ENCODE peak calls at places on chromosomes 2 and 18, in nine cellular contexts. One of them, this sample, is unnamed.

GRCh38 chr2:75403991-75404428 is 156.7 kb downstream of the EVA1A start:
- DNase-seq in MM.1S: peak
- DNase-seq in GM23248: peak
- DNase-seq in GM23338: peak
- DNase-seq in SK-N-SH: peak
- DNase-seq in hepatocyte: peak
- DNase-seq in PC-3: peak
- DNase-seq in OCI-LY7: peak
- DNase-seq in HCT116: peak
- DNase-seq in this sample: peak

GRCh38 chr2:241545113-241545512 is 13.4 kb upstream of the BOK start:
- DNase-seq in MM.1S: no peak
- DNase-seq in GM23248: peak
- DNase-seq in GM23338: no peak
- DNase-seq in SK-N-SH: no peak
- DNase-seq in hepatocyte: no peak
- DNase-seq in PC-3: no peak
- DNase-seq in OCI-LY7: no peak
- DNase-seq in HCT116: no peak
- DNase-seq in this sample: no peak

GRCh38 chr18:42363446-42363845 is 408.4 kb downstream of the PIK3C3 start:
- DNase-seq in MM.1S: no peak
- DNase-seq in GM23248: no peak
- DNase-seq in GM23338: no peak
- DNase-seq in SK-N-SH: no peak
- DNase-seq in hepatocyte: no peak
- DNase-seq in PC-3: no peak
- DNase-seq in OCI-LY7: no peak
- DNase-seq in HCT116: no peak
- DNase-seq in this sample: no peak

GRCh38 chr2:235553696-235554100 is 59.9 kb downstream of the AGAP1 start:
- DNase-seq in MM.1S: no peak
- DNase-seq in GM23248: no peak
- DNase-seq in GM23338: no peak
- DNase-seq in SK-N-SH: no peak
- DNase-seq in hepatocyte: no peak
- DNase-seq in PC-3: no peak
- DNase-seq in OCI-LY7: no peak
- DNase-seq in HCT116: no peak
- DNase-seq in this sample: no peak

GRCh38 chr2:158619496-158619895 is 162.7 kb downstream of the PKP4 start:
- DNase-seq in MM.1S: peak
- DNase-seq in GM23248: peak
- DNase-seq in GM23338: peak
- DNase-seq in SK-N-SH: no peak
- DNase-seq in hepatocyte: peak
- DNase-seq in PC-3: peak
- DNase-seq in OCI-LY7: no peak
- DNase-seq in HCT116: no peak
- DNase-seq in this sample: peak

GRCh38 chr2:187644991-187645390 is 90.8 kb upstream of the TFPI start:
- DNase-seq in MM.1S: no peak
- DNase-seq in GM23248: peak
- DNase-seq in GM23338: no peak
- DNase-seq in SK-N-SH: no peak
- DNase-seq in hepatocyte: no peak
- DNase-seq in PC-3: no peak
- DNase-seq in OCI-LY7: no peak
- DNase-seq in HCT116: no peak
- DNase-seq in this sample: no peak

GRCh38 chr2:174444761-174445160 is 42.1 kb downstream of the GPR155 start:
- DNase-seq in MM.1S: no peak
- DNase-seq in GM23248: no peak
- DNase-seq in GM23338: no peak
- DNase-seq in SK-N-SH: no peak
- DNase-seq in hepatocyte: no peak
- DNase-seq in PC-3: no peak
- DNase-seq in OCI-LY7: no peak
- DNase-seq in HCT116: no peak
- DNase-seq in this sample: peak

GRCh38 chr18:9022397-9023170 is 79.9 kb upstream of the NDUFV2 start:
- DNase-seq in MM.1S: no peak
- DNase-seq in GM23248: peak
- DNase-seq in GM23338: no peak
- DNase-seq in SK-N-SH: no peak
- DNase-seq in hepatocyte: no peak
- DNase-seq in PC-3: peak
- DNase-seq in OCI-LY7: no peak
- DNase-seq in HCT116: no peak
- DNase-seq in this sample: no peak

GRCh38 chr2:241774419-241775222 is 2.0 kb upstream of the GAL3ST2 start:
- DNase-seq in MM.1S: no peak
- DNase-seq in GM23248: peak
- DNase-seq in GM23338: no peak
- DNase-seq in SK-N-SH: peak
- DNase-seq in hepatocyte: no peak
- DNase-seq in PC-3: peak
- DNase-seq in OCI-LY7: no peak
- DNase-seq in HCT116: peak
- DNase-seq in this sample: no peak

GRCh38 chr2:109352066-109352897 is 223.3 kb downstream of the SH3RF3 start:
- DNase-seq in MM.1S: no peak
- DNase-seq in GM23248: no peak
- DNase-seq in GM23338: no peak
- DNase-seq in SK-N-SH: no peak
- DNase-seq in hepatocyte: no peak
- DNase-seq in PC-3: no peak
- DNase-seq in OCI-LY7: no peak
- DNase-seq in HCT116: no peak
- DNase-seq in this sample: no peak

GRCh38 chr2:109349555-109350430 is 220.8 kb downstream of the SH3RF3 start:
- DNase-seq in MM.1S: no peak
- DNase-seq in GM23248: no peak
- DNase-seq in GM23338: peak
- DNase-seq in SK-N-SH: no peak
- DNase-seq in hepatocyte: no peak
- DNase-seq in PC-3: no peak
- DNase-seq in OCI-LY7: no peak
- DNase-seq in HCT116: no peak
- DNase-seq in this sample: no peak

GRCh38 chr2:109352898-109353689 is 224.1 kb downstream of the SH3RF3 start:
- DNase-seq in MM.1S: no peak
- DNase-seq in GM23248: no peak
- DNase-seq in GM23338: no peak
- DNase-seq in SK-N-SH: no peak
- DNase-seq in hepatocyte: no peak
- DNase-seq in PC-3: no peak
- DNase-seq in OCI-LY7: no peak
- DNase-seq in HCT116: no peak
- DNase-seq in this sample: no peak

GRCh38 chr2:109350526-109350925 is 221.5 kb downstream of the SH3RF3 start:
- DNase-seq in MM.1S: no peak
- DNase-seq in GM23248: peak
- DNase-seq in GM23338: no peak
- DNase-seq in SK-N-SH: no peak
- DNase-seq in hepatocyte: no peak
- DNase-seq in PC-3: peak
- DNase-seq in OCI-LY7: no peak
- DNase-seq in HCT116: no peak
- DNase-seq in this sample: no peak

GRCh38 chr2:109351164-109351756 is 222.3 kb downstream of the SH3RF3 start:
- DNase-seq in MM.1S: peak
- DNase-seq in GM23248: peak
- DNase-seq in GM23338: no peak
- DNase-seq in SK-N-SH: no peak
- DNase-seq in hepatocyte: no peak
- DNase-seq in PC-3: peak
- DNase-seq in OCI-LY7: no peak
- DNase-seq in HCT116: no peak
- DNase-seq in this sample: no peak
- TF ChIP-seq EZH2phosphoT487 in MM.1S: no peak
- TF ChIP-seq EZH2phosphoT487 in GM23248: no peak
- TF ChIP-seq EZH2phosphoT487 in GM23338: no peak
- TF ChIP-seq EZH2phosphoT487 in SK-N-SH: no peak
- TF ChIP-seq EZH2phosphoT487 in hepatocyte: no peak
- TF ChIP-seq EZH2phosphoT487 in PC-3: no peak
- TF ChIP-seq EZH2phosphoT487 in OCI-LY7: no peak
- TF ChIP-seq EZH2phosphoT487 in HCT116: no peak
- TF ChIP-seq EZH2phosphoT487 in this sample: no peak

GRCh38 chr2:45415534-45416123 is 195.4 kb downstream of the SRBD1 start:
- DNase-seq in MM.1S: no peak
- DNase-seq in GM23248: no peak
- DNase-seq in GM23338: no peak
- DNase-seq in SK-N-SH: no peak
- DNase-seq in hepatocyte: no peak
- DNase-seq in PC-3: no peak
- DNase-seq in OCI-LY7: no peak
- DNase-seq in HCT116: no peak
- DNase-seq in this sample: no peak
- TF ChIP-seq EZH2phosphoT487 in MM.1S: no peak
- TF ChIP-seq EZH2phosphoT487 in GM23248: no peak
- TF ChIP-seq EZH2phosphoT487 in GM23338: no peak
- TF ChIP-seq EZH2phosphoT487 in SK-N-SH: no peak
- TF ChIP-seq EZH2phosphoT487 in hepatocyte: no peak
- TF ChIP-seq EZH2phosphoT487 in PC-3: no peak
- TF ChIP-seq EZH2phosphoT487 in OCI-LY7: no peak
- TF ChIP-seq EZH2phosphoT487 in HCT116: no peak
- TF ChIP-seq EZH2phosphoT487 in this sample: no peak

GRCh38 chr2:176130153-176130916 is 830 bp downstream of the HOXD8 start:
- DNase-seq in MM.1S: no peak
- DNase-seq in GM23248: peak
- DNase-seq in GM23338: peak
- DNase-seq in SK-N-SH: peak
- DNase-seq in hepatocyte: peak
- DNase-seq in PC-3: peak
- DNase-seq in OCI-LY7: no peak
- DNase-seq in HCT116: no peak
- DNase-seq in this sample: peak
- TF ChIP-seq EZH2phosphoT487 in MM.1S: no peak
- TF ChIP-seq EZH2phosphoT487 in GM23248: no peak
- TF ChIP-seq EZH2phosphoT487 in GM23338: peak
- TF ChIP-seq EZH2phosphoT487 in SK-N-SH: no peak
- TF ChIP-seq EZH2phosphoT487 in hepatocyte: peak
- TF ChIP-seq EZH2phosphoT487 in PC-3: no peak
- TF ChIP-seq EZH2phosphoT487 in OCI-LY7: no peak
- TF ChIP-seq EZH2phosphoT487 in HCT116: no peak
- TF ChIP-seq EZH2phosphoT487 in this sample: no peak

DNA sequence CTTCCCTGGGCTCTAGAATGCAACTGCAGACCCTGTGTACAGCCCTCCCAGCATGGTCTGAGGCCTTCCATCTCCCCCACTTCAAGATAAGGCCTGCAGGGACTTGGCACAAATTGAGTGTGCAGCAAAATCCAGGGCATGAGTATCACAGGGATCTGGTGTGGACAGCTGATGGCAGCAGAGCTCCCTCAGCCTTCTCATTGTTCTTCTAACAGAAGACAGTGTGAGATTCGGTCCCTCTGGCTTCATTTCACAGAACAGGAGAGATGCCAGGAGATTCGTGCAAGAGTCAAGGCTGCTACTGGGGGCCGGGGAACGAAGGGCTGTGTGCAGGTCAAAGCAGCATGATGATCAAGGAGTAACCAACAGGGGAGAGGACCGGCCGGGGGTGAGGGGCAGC is 85.8 kb downstream of the UXS1 start:
- DNase-seq in MM.1S: no peak
- DNase-seq in GM23248: peak
- DNase-seq in GM23338: no peak
- DNase-seq in SK-N-SH: peak
- DNase-seq in hepatocyte: peak
- DNase-seq in PC-3: peak
- DNase-seq in OCI-LY7: peak
- DNase-seq in HCT116: no peak
- DNase-seq in this sample: peak
- TF ChIP-seq EZH2phosphoT487 in MM.1S: no peak
- TF ChIP-seq EZH2phosphoT487 in GM23248: no peak
- TF ChIP-seq EZH2phosphoT487 in GM23338: no peak
- TF ChIP-seq EZH2phosphoT487 in SK-N-SH: no peak
- TF ChIP-seq EZH2phosphoT487 in hepatocyte: no peak
- TF ChIP-seq EZH2phosphoT487 in PC-3: no peak
- TF ChIP-seq EZH2phosphoT487 in OCI-LY7: no peak
- TF ChIP-seq EZH2phosphoT487 in HCT116: no peak
- TF ChIP-seq EZH2phosphoT487 in this sample: no peak

GRCh38 chr2:231418820-231419640 is 23.5 kb downstream of the B3GNT7 start:
- DNase-seq in MM.1S: no peak
- DNase-seq in GM23248: no peak
- DNase-seq in GM23338: no peak
- DNase-seq in SK-N-SH: no peak
- DNase-seq in hepatocyte: no peak
- DNase-seq in PC-3: no peak
- DNase-seq in OCI-LY7: no peak
- DNase-seq in HCT116: no peak
- DNase-seq in this sample: peak
- TF ChIP-seq EZH2phosphoT487 in MM.1S: no peak
- TF ChIP-seq EZH2phosphoT487 in GM23248: no peak
- TF ChIP-seq EZH2phosphoT487 in GM23338: no peak
- TF ChIP-seq EZH2phosphoT487 in SK-N-SH: no peak
- TF ChIP-seq EZH2phosphoT487 in hepatocyte: no peak
- TF ChIP-seq EZH2phosphoT487 in PC-3: no peak
- TF ChIP-seq EZH2phosphoT487 in OCI-LY7: no peak
- TF ChIP-seq EZH2phosphoT487 in HCT116: no peak
- TF ChIP-seq EZH2phosphoT487 in this sample: no peak

This sample was measured in neural progenitor cell.